ENCODE peak calls at places on chromosomes 7 and 10, in five cellular contexts. P, N, A, S and Q are unnamed samples.

GRCh38 chr7:476736-477360 is 42.8 kb downstream of the PDGFA start:
- DNase-seq in P (no peak), N (no peak), A (no peak), S (no peak), Q (no peak)

GRCh38 chr10:43808136-43808535 is 159.5 kb upstream of the ZNF32 start:
- DNase-seq in P (no peak), N (no peak), A (no peak), S (no peak), Q (no peak)

GRCh38 chr7:143385891-143386781 is 5.0 kb downstream of the ZYX start:
- DNase-seq in P (no peak), N (no peak), A (no peak), S (no peak), Q (no peak)

GRCh38 chr7:3089493-3089892 is 45.8 kb upstream of the CARD11 start:
- DNase-seq in P (no peak), N (peak; percentile 47), A (peak; percentile 77), S (peak; percentile 21), Q (no peak)

GRCh38 chr10:84613336-84614021 is 285.1 kb downstream of the CCSER2 start:
- DNase-seq in P (peak; percentile 65), N (no peak), A (peak; percentile 86), S (peak; percentile 63), Q (no peak)

GRCh38 chr7:127239814-127240213 is 12.9 kb downstream of the GRM8 start:
- DNase-seq in P (no peak), N (peak; percentile 49), A (peak; percentile 36), S (no peak), Q (no peak)

GRCh38 chr7:880450-880849 is 4.1 kb downstream of the GET4 start:
- DNase-seq in P (no peak), N (no peak), A (no peak), S (no peak), Q (no peak)

GRCh38 chr7:78218051-78218450 is 419.5 kb downstream of the PHTF2 start:
- DNase-seq in P (no peak), N (no peak), A (no peak), S (no peak), Q (no peak)

GRCh38 chr10:129102906-129103693 is 363.9 kb upstream of the MGMT start:
- DNase-seq in P (no peak), N (no peak), A (no peak), S (no peak), Q (no peak)

GRCh38 chr7:151141281-151141854 is 26.1 kb downstream of the GBX1 start:
- DNase-seq in P (no peak), N (no peak), A (no peak), S (no peak), Q (no peak)

GRCh38 chr10:95363303-95363912 is 72.6 kb upstream of the PDLIM1 start:
- DNase-seq in P (peak; percentile 70), N (peak; percentile 59), A (peak; percentile 79), S (peak; percentile 70), Q (peak; percentile 70)

GRCh38 chr7:129955993-129956543 is 3.3 kb upstream of the UBE2H start:
- DNase-seq in P (no peak), N (no peak), A (no peak), S (no peak), Q (no peak)

GRCh38 chr10:10564081-10564480 is 453.6 kb upstream of the CELF2 start:
- DNase-seq in P (no peak), N (no peak), A (peak; percentile 70), S (peak; percentile 65), Q (no peak)

GRCh38 chr7:140592957-140593356 is 47.7 kb downstream of the DENND2A start:
- DNase-seq in P (no peak), N (no peak), A (no peak), S (no peak), Q (no peak)

GRCh38 chr10:3666525-3667302 is 118.3 kb downstream of the KLF6 start:
- DNase-seq in P (no peak), N (no peak), A (no peak), S (no peak), Q (no peak)

GRCh38 chr10:47165711-47166404 is 134.1 kb upstream of the GDF10 start:
- DNase-seq in P (no peak), N (no peak), A (no peak), S (no peak), Q (no peak)

GRCh38 chr10:101562231-101562630 is 25.8 kb downstream of the POLL start:
- DNase-seq in P (no peak), N (no peak), A (no peak), S (no peak), Q (no peak)

GRCh38 chr7:604038-604883 is 84.6 kb upstream of the PDGFA start:
- DNase-seq in P (no peak), N (peak; percentile 74), A (no peak), S (no peak), Q (peak; percentile 71)

GRCh38 chr10:78729366-78729765 is 339.4 kb upstream of the ZMIZ1 start:
- DNase-seq in P (no peak), N (no peak), A (no peak), S (no peak), Q (no peak)

GRCh38 chr10:33617381-33617780 is 282.9 kb upstream of the NRP1 start:
- DNase-seq in P (no peak), N (no peak), A (no peak), S (no peak), Q (no peak)

GRCh38 chr10:43282881-43283280 is 16.0 kb upstream of the RASGEF1A start:
- DNase-seq in P (no peak), N (peak; percentile 66), A (peak; percentile 85), S (no peak), Q (no peak)

GRCh38 chr10:104260775-104261115 is 6.1 kb downstream of the GSTO1 start:
- DNase-seq in P (no peak), N (no peak), A (no peak), S (no peak), Q (no peak)

GRCh38 chr7:11373546-11374142 is 400.0 kb downstream of the PHF14 start:
- DNase-seq in P (peak; percentile 52), N (peak; percentile 17), A (peak; percentile 37), S (no peak), Q (no peak)

GRCh38 chr7:143901360-143901709 is 641 bp downstream of the TCAF1 start:
- DNase-seq in P (no peak), N (no peak), A (no peak), S (peak; percentile 56), Q (peak; percentile 49)

GRCh38 chr10:110946496-110946895 is 27.1 kb downstream of the SHOC2 start:
- DNase-seq in P (no peak), N (no peak), A (no peak), S (no peak), Q (no peak)

GRCh38 chr10:79335094-79335469 is 12.2 kb upstream of the PPIF start:
- DNase-seq in P (no peak), N (no peak), A (no peak), S (no peak), Q (no peak)

GRCh38 chr10:124025638-124026336 is 67.6 kb downstream of the CHST15 start:
- DNase-seq in P (no peak), N (no peak), A (peak; percentile 62), S (no peak), Q (no peak)

GRCh38 chr7:157313645-157314044 is 23.2 kb upstream of the DNAJB6 start:
- DNase-seq in P (no peak), N (no peak), A (no peak), S (no peak), Q (no peak)

GRCh38 chr7:157320607-157320979 is 16.2 kb upstream of the DNAJB6 start:
- DNase-seq in P (no peak), N (no peak), A (no peak), S (no peak), Q (no peak)

GRCh38 chr7:157312941-157313340 is 23.9 kb upstream of the DNAJB6 start:
- DNase-seq in P (no peak), N (no peak), A (no peak), S (no peak), Q (no peak)

DNA sequence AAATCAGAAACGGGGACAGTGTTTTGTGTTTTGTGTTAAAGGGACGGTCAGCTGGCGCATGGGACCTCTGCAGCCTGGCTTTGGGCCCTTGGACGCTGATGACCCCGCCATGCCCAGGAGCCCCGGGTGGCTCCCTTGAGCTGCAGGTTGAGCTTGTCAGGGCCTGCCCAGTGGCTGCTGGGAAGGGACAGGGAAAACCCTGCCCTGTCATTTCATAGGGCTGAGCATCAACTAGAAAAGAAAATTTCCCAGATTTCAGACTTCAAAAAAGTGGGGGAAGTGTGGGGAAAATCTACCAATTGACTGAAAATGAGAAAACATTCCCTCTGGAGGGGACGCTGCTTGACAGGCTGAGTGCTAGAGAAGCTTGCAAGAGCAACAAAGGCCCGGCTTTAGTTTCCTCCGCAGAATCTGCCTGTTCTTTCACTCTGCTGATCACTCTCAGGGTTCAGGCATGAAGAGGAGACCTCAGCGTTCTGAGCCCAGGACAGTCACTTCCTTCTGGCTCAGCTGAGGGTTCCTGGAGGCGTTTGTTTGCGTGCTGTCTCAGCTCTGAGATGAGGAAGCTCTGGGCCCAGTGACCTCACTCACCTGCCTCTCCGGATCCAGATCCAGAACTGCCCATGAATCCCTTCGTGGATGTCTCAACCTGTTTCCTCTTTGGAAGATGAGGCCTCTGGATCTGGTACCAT is 18.6 kb upstream of the DNAJB6 start:
- DNase-seq in P (no peak), N (no peak), A (no peak), S (no peak), Q (no peak)
- H3K4me3 ChIP-seq in P (no peak overlapping the region), N (no peak overlapping the region), A (no peak overlapping the region), S (no peak overlapping the region), Q (no peak overlapping the region)

GRCh38 chr10:69275444-69275843 is 2.9 kb upstream of the HK1 start:
- DNase-seq in P (no peak), N (no peak), A (no peak), S (no peak), Q (no peak)
- H3K9ac ChIP-seq in P (no peak overlapping the region), N (no peak overlapping the region), A (no peak overlapping the region), S (no peak overlapping the region), Q (no peak overlapping the region)

GRCh38 chr10:48729941-48730457 is 45.3 kb downstream of the WDFY4 start:
- DNase-seq in P (no peak), N (no peak), A (no peak), S (no peak), Q (no peak)
- H3K4me3 ChIP-seq in P (no peak overlapping the region), N (no peak overlapping the region), A (no peak overlapping the region), S (no peak overlapping the region), Q (no peak overlapping the region)

GRCh38 chr7:7943951-7944350 is 24.6 kb upstream of the GLCCI1 start:
- DNase-seq in P (peak; percentile 21), N (no peak), A (no peak), S (no peak), Q (no peak)

GRCh38 chr7:7948233-7948632 is 20.4 kb upstream of the GLCCI1 start:
- DNase-seq in P (no peak), N (no peak), A (no peak), S (no peak), Q (no peak)

GRCh38 chr7:7946486-7946885 is 22.1 kb upstream of the GLCCI1 start:
- DNase-seq in P (no peak), N (no peak), A (no peak), S (no peak), Q (no peak)

DNA sequence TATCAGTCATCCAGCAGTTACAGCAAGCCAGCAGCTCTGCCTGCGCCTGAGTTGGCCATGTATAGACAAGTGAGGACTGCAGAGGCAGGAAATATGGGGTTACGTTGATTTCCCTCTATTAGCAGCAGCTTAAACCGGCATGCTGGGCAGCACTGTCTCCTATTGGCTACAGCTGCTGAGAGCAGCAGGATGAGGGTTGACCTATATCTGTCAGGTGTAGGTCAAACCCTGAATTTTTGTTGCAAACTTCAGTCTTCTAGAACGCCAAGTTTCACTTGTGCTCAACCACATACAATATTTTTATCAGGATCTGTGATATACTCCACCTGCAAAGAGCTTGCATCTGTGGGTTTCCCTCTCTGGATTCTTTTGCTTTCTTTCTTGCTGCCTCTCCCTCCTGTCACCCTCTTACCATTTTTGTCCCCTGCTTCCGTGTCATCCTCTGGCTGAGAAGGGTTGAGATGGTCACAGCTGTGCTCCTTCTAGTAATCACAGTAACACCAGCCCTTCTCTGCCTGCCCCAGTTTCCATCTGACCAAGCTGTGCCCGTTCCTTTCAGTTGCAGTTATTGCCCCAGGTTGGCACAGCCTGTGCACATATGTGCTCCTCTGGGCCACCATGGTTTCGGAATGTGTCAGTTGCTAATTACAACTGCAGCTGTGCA is 23.8 kb upstream of the GLCCI1 start:
- DNase-seq in P (peak; percentile 97), N (no peak), A (peak; percentile 25), S (no peak), Q (no peak)
- H3K9ac ChIP-seq in P (peak overlapping the region; percentile 57), N (no peak overlapping the region), A (no peak overlapping the region), S (no peak overlapping the region), Q (no peak overlapping the region)